ENCODE peak calls at places on chromosomes 3 and 15, in five cellular contexts. N, C, W, Z and T are unnamed samples.
A peak's percentile ranks its signal among the peaks of the same experiment; 100 is the strongest.

GRCh38 chr3:187567026-187567425 is 103.2 kb downstream of the SST start:
- DNase-seq in N (no peak), C (no peak), W (peak; percentile 1), Z (no peak), T (no peak)

GRCh38 chr3:42090973-42091731 is at the start of gene TRAK1:
- DNase-seq in N (peak; percentile 44), C (peak; percentile 65), W (no peak), Z (no peak), T (no peak)

GRCh38 chr15:96356494-96357455 is 26.3 kb downstream of the NR2F2 start:
- DNase-seq in N (peak; percentile 82), C (no peak), W (peak; percentile 65), Z (peak; percentile 80), T (peak; percentile 84)

GRCh38 chr3:30455840-30456239 is 150.6 kb upstream of the TGFBR2 start:
- DNase-seq in N (peak; percentile 35), C (no peak), W (no peak), Z (no peak), T (no peak)

GRCh38 chr3:133413166-133414020 is 13.5 kb downstream of the BFSP2 start:
- DNase-seq in N (no peak), C (no peak), W (peak; percentile 43), Z (no peak), T (no peak)

GRCh38 chr15:57589276-57590073 is 2.2 kb upstream of the MYZAP start:
- DNase-seq in N (no peak), C (no peak), W (no peak), Z (no peak), T (no peak)

GRCh38 chr3:59084598-59084997 is 34.8 kb upstream of the CFAP20DC start:
- DNase-seq in N (no peak), C (no peak), W (no peak), Z (no peak), T (no peak)

GRCh38 chr3:108342829-108343478 is 46.6 kb downstream of the HHLA2 start:
- DNase-seq in N (no peak), C (no peak), W (no peak), Z (no peak), T (no peak)

GRCh38 chr3:11250902-11251806 is 21.0 kb upstream of the ATG7 start:
- DNase-seq in N (no peak), C (no peak), W (no peak), Z (no peak), T (no peak)

GRCh38 chr3:42557849-42558248 is 23.9 kb downstream of the SEC22C start:
- DNase-seq in N (no peak), C (no peak), W (peak; percentile 66), Z (no peak), T (no peak)

GRCh38 chr3:101725890-101726275 is 1.5 kb downstream of the CEP97 start:
- DNase-seq in N (no peak), C (no peak), W (no peak), Z (no peak), T (no peak)

GRCh38 chr3:47024932-47025331 is 45.5 kb downstream of the NBEAL2 start:
- DNase-seq in N (no peak), C (no peak), W (peak; percentile 82), Z (no peak), T (no peak)

GRCh38 chr15:74041311-74041756 is 41.0 kb downstream of the GOLGA6A start:
- DNase-seq in N (no peak), C (no peak), W (no peak), Z (no peak), T (no peak)

GRCh38 chr3:65896321-65896720 is 142.4 kb downstream of the MAGI1 start:
- DNase-seq in N (no peak), C (no peak), W (no peak), Z (no peak), T (no peak)

GRCh38 chr3:69542265-69543079 is 156.6 kb upstream of the FRMD4B start:
- DNase-seq in N (peak; percentile 46), C (peak; percentile 79), W (peak; percentile 71), Z (no peak), T (no peak)
- H3K4me3 ChIP-seq in N (peak overlapping the region; percentile 82), C (peak overlapping the region; percentile 75), W (peak overlapping the region; percentile 12), Z (peak overlapping the region; percentile 33), T (peak overlapping the region; percentile 21)

DNA sequence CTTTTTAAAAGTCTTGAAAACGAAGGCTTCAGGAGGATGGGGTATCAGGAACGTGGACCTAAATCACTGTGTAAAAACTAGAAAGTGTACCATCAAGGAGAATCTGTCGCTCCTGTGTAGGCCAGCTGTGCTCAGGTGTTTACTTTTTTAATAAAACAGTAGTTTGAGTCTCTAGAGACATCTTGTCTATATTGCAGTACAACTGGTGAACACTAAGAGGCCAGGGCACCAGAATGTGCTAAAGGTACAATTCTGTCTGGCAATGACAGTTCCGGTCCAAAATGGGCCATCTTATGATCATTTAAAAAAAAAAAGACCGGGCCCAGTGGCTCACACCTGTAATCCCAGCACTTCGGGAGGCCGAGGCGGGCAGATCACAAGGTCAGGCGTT is 61.8 kb upstream of the MCF2L2 start:
- DNase-seq in N (no peak), C (peak; percentile 35), W (no peak), Z (no peak), T (peak; percentile 11)
- H3K4me3 ChIP-seq in N (no peak overlapping the region), C (no peak overlapping the region), W (no peak overlapping the region), Z (no peak overlapping the region), T (no peak overlapping the region)

DNA sequence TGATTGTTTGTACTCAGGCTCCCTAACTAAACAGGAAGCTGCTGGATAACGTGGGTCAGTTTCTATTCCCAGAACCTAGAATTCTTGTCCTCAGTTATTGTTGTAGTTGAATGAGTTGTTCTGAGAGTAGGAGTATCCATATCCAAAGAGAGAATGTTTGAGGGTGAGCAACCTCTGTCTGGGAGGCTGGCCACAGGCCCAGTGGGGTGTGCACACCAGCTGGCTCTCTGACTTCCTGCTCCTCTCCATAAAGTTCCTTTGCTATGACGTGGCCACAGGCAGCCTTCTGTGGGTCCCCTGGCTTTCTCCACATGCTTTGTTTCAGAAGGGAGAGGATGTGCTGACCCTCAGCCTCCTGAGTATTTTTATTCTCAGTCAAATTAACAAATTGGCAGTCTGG is 47.7 kb upstream of the MED12L start:
- DNase-seq in N (peak; percentile 18), C (no peak), W (peak; percentile 42), Z (no peak), T (no peak)
- H3K4me3 ChIP-seq in N (no peak overlapping the region), C (no peak overlapping the region), W (no peak overlapping the region), Z (no peak overlapping the region), T (no peak overlapping the region)

GRCh38 chr3:127730171-127730570 is 57.4 kb downstream of the ABTB1 start:
- DNase-seq in N (no peak), C (no peak), W (no peak), Z (no peak), T (no peak)

GRCh38 chr3:127730666-127731294 is 58.0 kb downstream of the ABTB1 start:
- DNase-seq in N (no peak), C (no peak), W (no peak), Z (no peak), T (no peak)

GRCh38 chr3:127732879-127733350 is 60.2 kb downstream of the ABTB1 start:
- DNase-seq in N (no peak), C (no peak), W (peak; percentile 14), Z (no peak), T (no peak)

GRCh38 chr3:127732303-127732702 is 59.6 kb downstream of the ABTB1 start:
- DNase-seq in N (no peak), C (no peak), W (peak; percentile 92), Z (no peak), T (no peak)

GRCh38 chr3:127731546-127731945 is 58.8 kb downstream of the ABTB1 start:
- DNase-seq in N (no peak), C (no peak), W (no peak), Z (no peak), T (no peak)
- H3K4me3 ChIP-seq in N (no peak overlapping the region), C (no peak overlapping the region), W (no peak overlapping the region), Z (no peak overlapping the region), T (no peak overlapping the region)

GRCh38 chr3:146449584-146449983 is 19.8 kb downstream of the PLSCR2 start:
- DNase-seq in N (no peak), C (no peak), W (no peak), Z (no peak), T (no peak)

GRCh38 chr3:146449076-146449475 is 20.3 kb downstream of the PLSCR2 start:
- DNase-seq in N (no peak), C (no peak), W (no peak), Z (no peak), T (no peak)

GRCh38 chr3:146454796-146455195 is 14.6 kb downstream of the PLSCR2 start:
- DNase-seq in N (no peak), C (no peak), W (no peak), Z (no peak), T (no peak)
- H3K4me3 ChIP-seq in N (no peak overlapping the region), C (no peak overlapping the region), W (no peak overlapping the region), Z (no peak overlapping the region), T (no peak overlapping the region)

GRCh38 chr3:21326704-21327103 is 424.3 kb downstream of the ZNF385D start:
- DNase-seq in N (no peak), C (no peak), W (peak; percentile 86), Z (no peak), T (no peak)

GRCh38 chr3:21328982-21329381 is 422.0 kb downstream of the ZNF385D start:
- DNase-seq in N (no peak), C (no peak), W (no peak), Z (no peak), T (no peak)

GRCh38 chr3:21331321-21331720 is 419.7 kb downstream of the ZNF385D start:
- DNase-seq in N (no peak), C (no peak), W (peak; percentile 5), Z (no peak), T (no peak)

GRCh38 chr3:21330293-21330692 is 420.7 kb downstream of the ZNF385D start:
- DNase-seq in N (no peak), C (no peak), W (no peak), Z (no peak), T (no peak)
- H3K4me3 ChIP-seq in N (peak overlapping the region; percentile 34), C (no peak overlapping the region), W (no peak overlapping the region), Z (peak overlapping the region; percentile 22), T (no peak overlapping the region)